ENCODE peak calls at places on chromosome 12, in ten cellular contexts. E is left ventricle myocardium inferior; I is lung; B is CD8-positive, alpha-beta T cell; V is heart left ventricle; D is psoas muscle; R is transverse colon; N is fibroblast of lung; T is left lung; J is thoracic aorta. F is an unnamed sample. For H3K4me1 and H3K36me3, the result is how much of the 10 kb centered on the place peaks cover.

GRCh38 chr12:23361971-23362370 is 587.5 kb downstream of the SOX5 start:
- DNase-seq in E (no peak), I (no peak), B (no peak), V (no peak), D (no peak), R (no peak), N (no peak), T (no peak), J (no peak), F (no peak)

GRCh38 chr12:117889098-117889497 is 79.7 kb downstream of the KSR2 start:
- DNase-seq in E (no peak), I (no peak), B (no peak), V (no peak), D (no peak), R (no peak), N (no peak), T (no peak), J (no peak), F (peak)

GRCh38 chr12:99281277-99281676 is 366.3 kb upstream of the GARIN6 start:
- DNase-seq in E (no peak), I (no peak), B (no peak), V (no peak), D (no peak), R (no peak), N (peak), T (no peak), J (no peak), F (no peak)

GRCh38 chr12:103852498-103852992 is 11.5 kb upstream of the NT5DC3 start:
- DNase-seq in E (no peak), I (no peak), B (no peak), V (no peak), D (no peak), R (no peak), N (peak), T (no peak), J (no peak), F (no peak)

GRCh38 chr12:110913119-110914056 is 7.0 kb downstream of the MYL2 start:
- DNase-seq in E (no peak), I (no peak), B (no peak), V (no peak), D (no peak), R (no peak), N (no peak), T (no peak), J (no peak), F (no peak)

GRCh38 chr12:124607681-124608425 is 40.4 kb upstream of the NCOR2 start:
- DNase-seq in E (no peak), I (no peak), B (no peak), V (no peak), D (no peak), R (no peak), N (peak), T (no peak), J (no peak), F (no peak)

GRCh38 chr12:131195796-131196195 is 242.1 kb downstream of the ADGRD1 start:
- DNase-seq in E (no peak), I (no peak), B (no peak), V (no peak), D (no peak), R (no peak), N (no peak), T (no peak), J (no peak), F (no peak)

GRCh38 chr12:27610380-27610779 is 85.9 kb upstream of the REP15 start:
- DNase-seq in E (no peak), I (no peak), B (no peak), V (no peak), D (no peak), R (no peak), N (peak), T (no peak), J (no peak), F (no peak)

GRCh38 chr12:11706509-11707331 is 57.2 kb downstream of the ETV6 start:
- DNase-seq in E (no peak), I (no peak), B (no peak), V (no peak), D (no peak), R (no peak), N (no peak), T (no peak), J (no peak), F (no peak)

GRCh38 chr12:12682284-12682683 is 13.7 kb downstream of the GPR19 start:
- DNase-seq in E (no peak), I (no peak), B (no peak), V (no peak), D (no peak), R (no peak), N (no peak), T (no peak), J (no peak), F (no peak)

GRCh38 chr12:879641-880040 is 69.9 kb downstream of the RAD52 start:
- DNase-seq in E (no peak), I (no peak), B (no peak), V (no peak), D (peak), R (no peak), N (peak), T (no peak), J (no peak), F (no peak)

GRCh38 chr12:38279756-38280155 is 36.8 kb upstream of the ALG10B start:
- DNase-seq in E (no peak), I (no peak), B (no peak), V (no peak), D (no peak), R (no peak), N (no peak), T (no peak), J (no peak), F (no peak)

GRCh38 chr12:38282886-38283285 is 33.7 kb upstream of the ALG10B start:
- DNase-seq in E (no peak), I (no peak), B (no peak), V (no peak), D (no peak), R (no peak), N (no peak), T (no peak), J (no peak), F (no peak)
- H3K4me1 ChIP-seq in E (under half), I (under half), B (under half), V (under half), D (under half), R (under half), N (under half), T (under half), J (under half), F (under half)

DNA sequence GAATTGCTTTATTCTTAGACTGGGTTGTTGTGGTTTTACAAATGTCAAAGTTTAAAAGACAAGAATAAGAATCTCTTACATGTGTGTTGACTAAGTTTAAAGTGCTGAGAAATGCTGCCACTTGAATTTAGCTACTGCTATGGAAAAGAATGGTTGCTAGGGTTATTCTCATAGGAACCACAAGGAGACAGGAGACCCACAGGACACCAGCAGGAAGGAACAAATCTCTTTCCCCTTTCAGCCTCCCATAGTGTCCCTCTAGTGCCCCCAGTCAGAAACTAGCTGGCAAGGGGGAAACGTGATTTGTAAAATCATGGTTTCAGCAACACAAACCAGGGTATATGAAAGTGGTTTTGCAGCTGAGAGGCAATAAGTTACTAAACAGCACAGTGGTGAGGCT is 102.7 kb downstream of the ST8SIA1 start:
- DNase-seq in E (no peak), I (no peak), B (no peak), V (no peak), D (no peak), R (no peak), N (peak), T (no peak), J (no peak), F (no peak)
- TF ChIP-seq CTCF in E (no peak), I (no peak), B (no peak), V (no peak), D (no peak), R (no peak), N (peak), T (no peak), J (no peak), F (no peak)

GRCh38 chr12:25975179-25975578 is 16.7 kb downstream of the RASSF8 start:
- DNase-seq in E (no peak), I (no peak), B (no peak), V (no peak), D (no peak), R (no peak), N (no peak), T (no peak), J (no peak), F (no peak)

GRCh38 chr12:25970082-25970481 is 11.6 kb downstream of the RASSF8 start:
- DNase-seq in E (no peak), I (no peak), B (no peak), V (no peak), D (no peak), R (no peak), N (peak), T (no peak), J (no peak), F (no peak)

GRCh38 chr12:25972783-25973182 is 14.3 kb downstream of the RASSF8 start:
- DNase-seq in E (no peak), I (no peak), B (no peak), V (no peak), D (no peak), R (no peak), N (peak), T (no peak), J (no peak), F (no peak)

GRCh38 chr12:25971675-25972035 is 13.2 kb downstream of the RASSF8 start:
- DNase-seq in E (no peak), I (no peak), B (no peak), V (no peak), D (no peak), R (no peak), N (no peak), T (no peak), J (no peak), F (no peak)

GRCh38 chr12:25970916-25971674 is 12.6 kb downstream of the RASSF8 start:
- DNase-seq in E (no peak), I (no peak), B (no peak), V (no peak), D (no peak), R (no peak), N (no peak), T (no peak), J (no peak), F (no peak)
- H3K36me3 ChIP-seq in E (under half), I (under half), B (under half), V (under half), D (under half), R (under half), N (under half), T (under half), J (under half), F (under half)

GRCh38 chr12:132217800-132218518 is 73.7 kb downstream of the NOC4L start:
- DNase-seq in E (no peak), I (no peak), B (no peak), V (no peak), D (no peak), R (no peak), N (no peak), T (peak), J (no peak), F (no peak)
- H3K4me1 ChIP-seq in E (under half), I (under half), B (under half), V (under half), D (under half), R (under half), N (under half), T (under half), J (under half), F (under half)

DNA sequence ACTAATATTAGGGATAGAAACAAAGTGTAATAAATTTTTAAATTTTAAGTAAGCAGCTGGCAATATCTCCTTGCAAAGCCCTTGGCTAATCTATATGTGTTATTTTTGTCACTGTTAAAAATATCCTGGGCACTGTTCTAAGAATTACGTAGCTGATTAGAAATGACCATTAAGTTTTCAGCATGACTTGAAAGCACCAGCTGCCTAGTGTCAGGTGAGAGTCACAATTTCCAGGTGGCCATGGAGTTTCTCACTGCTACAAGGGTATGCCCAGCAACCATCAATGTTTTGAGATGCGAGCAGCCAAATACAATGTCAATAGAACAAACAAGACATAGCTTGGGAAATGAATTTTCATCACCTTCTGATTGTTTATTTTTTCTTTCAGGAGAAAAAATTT is 23.3 kb upstream of the GYS2 start:
- DNase-seq in E (peak), I (no peak), B (no peak), V (peak), D (no peak), R (no peak), N (no peak), T (no peak), J (no peak), F (no peak)
- TF ChIP-seq CTCF in E (no peak), I (no peak), B (no peak), V (no peak), D (no peak), R (no peak), N (no peak), T (no peak), J (no peak), F (no peak)

DNA sequence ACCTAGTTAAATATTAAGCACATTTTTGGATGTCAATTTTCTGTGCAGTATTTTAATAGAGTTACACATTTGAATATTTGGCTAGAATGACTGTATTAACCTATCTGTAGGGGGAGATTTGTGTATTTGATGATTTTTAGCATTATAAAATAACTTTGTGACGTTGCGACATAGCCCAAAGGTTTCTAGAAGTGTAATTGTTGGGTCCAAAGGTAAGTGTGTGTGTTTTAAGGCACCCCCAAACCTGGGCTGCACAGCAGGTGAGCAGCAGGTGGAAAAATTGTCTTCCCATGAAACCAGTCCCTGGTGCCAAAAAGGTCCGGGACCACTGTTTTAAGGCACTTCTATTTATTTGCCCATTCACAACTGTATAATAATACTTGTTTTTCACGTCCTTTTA is 3.3 kb downstream of the CCT2 start:
- DNase-seq in E (no peak), I (no peak), B (no peak), V (no peak), D (no peak), R (no peak), N (no peak), T (no peak), J (no peak), F (no peak)
- H3K36me3 ChIP-seq in E (half or more), I (under half), B (half or more), V (half or more), D (half or more), R (half or more), N (under half), T (half or more), J (under half), F (half or more)

GRCh38 chr12:56723889-56724659 is 1.0 kb downstream of the NACA start:
- DNase-seq in E (peak), I (peak), B (no peak), V (peak), D (peak), R (peak), N (peak), T (peak), J (peak), F (peak)

GRCh38 chr12:56722832-56723231 is 2.3 kb downstream of the NACA start:
- DNase-seq in E (no peak), I (no peak), B (no peak), V (no peak), D (no peak), R (no peak), N (no peak), T (no peak), J (no peak), F (no peak)

GRCh38 chr12:56721721-56722120 is 3.4 kb downstream of the NACA start:
- DNase-seq in E (no peak), I (no peak), B (no peak), V (no peak), D (no peak), R (no peak), N (no peak), T (no peak), J (no peak), F (no peak)

GRCh38 chr12:56724660-56724988 is 475 bp downstream of the NACA start:
- DNase-seq in E (no peak), I (no peak), B (no peak), V (no peak), D (no peak), R (no peak), N (no peak), T (no peak), J (no peak), F (no peak)

GRCh38 chr12:56723352-56723751 is 1.7 kb downstream of the NACA start:
- DNase-seq in E (no peak), I (no peak), B (no peak), V (no peak), D (no peak), R (no peak), N (no peak), T (no peak), J (no peak), F (no peak)
- H3K4me1 ChIP-seq in E (half or more), I (under half), B (half or more), V (under half), D (half or more), R (half or more), N (under half), T (half or more), J (under half), F (half or more)

DNA sequence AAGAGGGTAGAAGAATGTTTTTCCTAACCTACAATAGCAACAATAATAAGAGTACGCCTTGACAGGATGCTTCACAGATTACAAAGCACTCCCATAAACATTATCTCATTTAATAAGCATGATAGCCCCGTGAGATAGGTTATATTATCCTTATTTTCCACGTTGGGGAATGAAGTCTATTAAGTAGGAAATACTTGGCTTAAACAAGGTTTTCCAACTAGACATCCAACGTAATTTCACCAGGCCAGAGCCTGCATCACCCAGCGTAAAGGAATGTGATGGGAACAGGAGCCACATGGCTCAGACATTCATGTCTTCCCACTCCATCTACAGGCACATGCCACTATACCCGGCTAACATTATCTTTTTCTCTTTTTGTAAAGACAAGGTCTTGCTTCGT is 223.4 kb upstream of the AMIGO2 start:
- DNase-seq in E (no peak), I (no peak), B (no peak), V (no peak), D (no peak), R (no peak), N (peak), T (no peak), J (no peak), F (no peak)
- TF ChIP-seq CTCF in E (no peak), I (no peak), B (no peak), V (no peak), D (no peak), R (no peak), N (no peak), T (no peak), J (no peak), F (no peak)

F was measured in DND-41.